ENCODE peak calls at places on chromosomes 5 and 9, in ten cellular contexts. P is gastrocnemius medialis, G is spleen, I is uterus, D is Peyer's patch, Z is K562, Y is IMR-90, T is stomach, W is endothelial cell of umbilical vein, B is ovary. C is an unnamed sample.
A peak's percentile ranks its signal among the peaks of the same experiment; 100 is the strongest.

GRCh38 chr5:80492741-80493140 is 4.8 kb downstream of the FAM151B start:
- DNase-seq in P (no peak), G (no peak), I (no peak), D (no peak), Z (no peak), Y (no peak), T (no peak), W (no peak), B (no peak), C (no peak)

GRCh38 chr9:81976351-81976750 is 12.2 kb upstream of the SPATA31D1 start:
- DNase-seq in P (no peak), G (no peak), I (no peak), D (no peak), Z (no peak), Y (no peak), T (no peak), W (no peak), B (no peak), C (no peak)

GRCh38 chr9:87445646-87446045 is 52.0 kb upstream of the DAPK1 start:
- DNase-seq in P (peak; percentile 9), G (no peak), I (peak; percentile 17), D (no peak), Z (peak; percentile 74), Y (peak; percentile 1), T (peak; percentile 37), W (peak; percentile 61), B (no peak), C (peak; percentile 28)

GRCh38 chr5:31133488-31133887 is 60.0 kb upstream of the CDH6 start:
- DNase-seq in P (no peak), G (no peak), I (no peak), D (no peak), Z (no peak), Y (peak; percentile 61), T (no peak), W (peak; percentile 1), B (no peak), C (no peak)

GRCh38 chr9:112532427-112532826 is 45.8 kb downstream of the KIAA1958 start:
- DNase-seq in P (peak; percentile 7), G (no peak), I (peak; percentile 67), D (no peak), Z (no peak), Y (peak; percentile 80), T (no peak), W (no peak), B (peak; percentile 46), C (peak; percentile 46)

GRCh38 chr5:142439208-142439607 is 114.4 kb upstream of the SPRY4 start:
- DNase-seq in P (no peak), G (no peak), I (no peak), D (no peak), Z (no peak), Y (no peak), T (no peak), W (no peak), B (no peak), C (no peak)

GRCh38 chr5:65796917-65797316 is 74.9 kb downstream of the NLN start:
- DNase-seq in P (no peak), G (no peak), I (no peak), D (no peak), Z (no peak), Y (no peak), T (no peak), W (no peak), B (no peak), C (no peak)

GRCh38 chr5:135439426-135440205 is 7.5 kb downstream of the DCANP1 start:
- DNase-seq in P (no peak), G (no peak), I (no peak), D (no peak), Z (no peak), Y (no peak), T (no peak), W (no peak), B (no peak), C (no peak)

GRCh38 chr5:59422026-59422941 is 471.2 kb downstream of the PDE4D start:
- DNase-seq in P (no peak), G (no peak), I (no peak), D (no peak), Z (no peak), Y (no peak), T (no peak), W (no peak), B (no peak), C (no peak)

GRCh38 chr5:62937661-62938558 is 359.3 kb downstream of the LRRC70 start:
- DNase-seq in P (no peak), G (no peak), I (no peak), D (no peak), Z (no peak), Y (peak; percentile 3), T (no peak), W (peak; percentile 18), B (no peak), C (peak; percentile 8)

GRCh38 chr5:74538206-74538661 is 102.3 kb downstream of the ENC1 start:
- DNase-seq in P (peak; percentile 39), G (peak; percentile 74), I (peak; percentile 70), D (no peak), Z (no peak), Y (peak; percentile 89), T (no peak), W (peak; percentile 67), B (no peak), C (peak; percentile 42)

GRCh38 chr5:33261305-33261704 is 179.5 kb upstream of the TARS1 start:
- DNase-seq in P (no peak), G (no peak), I (no peak), D (no peak), Z (no peak), Y (peak; percentile 89), T (no peak), W (peak; percentile 64), B (no peak), C (no peak)

GRCh38 chr5:141272906-141273305 is 27.7 kb downstream of the PCDHB15 start:
- DNase-seq in P (no peak), G (no peak), I (no peak), D (no peak), Z (peak; percentile 11), Y (no peak), T (no peak), W (no peak), B (no peak), C (no peak)

DNA sequence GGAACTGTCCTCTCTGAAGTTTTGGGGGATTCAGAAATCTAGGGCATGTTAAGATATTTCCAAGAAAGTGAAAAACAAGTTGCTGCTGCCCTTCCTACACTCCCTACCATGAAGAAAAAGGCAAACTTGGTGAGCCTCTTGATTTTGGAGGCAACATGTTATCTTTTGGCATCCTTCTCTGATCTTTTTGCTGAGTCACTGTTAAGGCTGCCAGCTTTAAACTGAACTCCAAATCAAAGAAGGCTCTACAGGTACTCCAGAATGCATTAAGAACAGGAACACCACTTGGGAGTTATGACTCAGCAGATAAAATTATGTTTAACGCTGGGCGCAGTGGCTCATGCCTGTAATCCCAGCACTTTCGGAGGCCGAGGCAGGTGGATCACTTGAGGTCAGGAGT is 24.0 kb downstream of the PCDHB15 start:
- DNase-seq in P (no peak), G (no peak), I (no peak), D (no peak), Z (no peak), Y (no peak), T (no peak), W (no peak), B (no peak), C (no peak)
- H3K9me3 ChIP-seq in P (peaks cover 81% of the 10 kb centered on the region), G (peaks cover 100% of the 10 kb centered on the region), I (no peaks in the 10 kb centered on the region), D (no peaks in the 10 kb centered on the region), Z (no peaks in the 10 kb centered on the region), Y (peaks cover 47% of the 10 kb centered on the region), T (peaks cover 100% of the 10 kb centered on the region), W (peaks cover 3% of the 10 kb centered on the region), B (peaks cover 37% of the 10 kb centered on the region), C (peaks cover 100% of the 10 kb centered on the region)

DNA sequence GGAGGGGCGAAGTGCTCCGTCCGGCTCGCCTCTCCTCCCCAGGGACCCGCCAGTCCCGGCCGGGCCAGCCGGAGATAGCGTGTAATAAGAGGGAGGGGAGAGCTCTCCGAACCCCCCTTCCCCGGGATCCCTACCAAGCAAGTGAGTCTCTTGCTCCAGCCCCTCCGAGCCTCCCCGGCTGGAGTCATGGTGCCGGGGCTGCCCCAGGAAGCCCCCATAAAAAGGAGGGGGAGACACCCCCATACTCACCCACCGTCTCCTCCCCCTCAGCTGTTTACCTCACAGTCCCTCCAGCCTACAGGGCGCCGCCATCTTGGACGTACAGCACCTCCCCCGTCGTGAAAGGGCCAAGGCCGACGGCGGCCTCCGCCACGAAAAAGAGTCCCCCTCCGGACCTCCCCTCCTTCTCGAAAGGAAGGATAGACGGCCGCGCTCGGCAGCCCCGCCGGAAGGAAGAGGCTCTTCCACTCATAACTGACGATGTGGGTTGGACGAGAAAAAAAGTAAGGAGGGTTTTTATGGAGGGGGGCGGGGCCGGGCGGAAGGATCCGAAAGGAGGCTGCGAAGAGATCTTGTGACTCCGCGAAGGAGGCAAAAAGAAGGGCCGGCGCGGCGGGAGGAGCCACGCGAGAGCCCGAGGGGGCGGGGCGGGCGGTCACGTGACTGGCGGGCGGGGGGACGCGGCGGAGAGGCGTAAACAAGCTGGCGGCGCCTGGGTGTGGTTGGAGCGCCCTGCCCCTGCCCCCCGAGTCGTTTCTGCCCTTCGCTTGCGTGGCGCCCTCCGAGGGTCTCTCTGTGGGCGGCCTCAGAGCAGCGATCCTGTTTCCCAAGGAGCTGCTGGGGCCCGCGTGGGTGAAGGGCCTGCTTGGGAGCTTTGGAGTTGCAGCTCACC is at the start of gene TSC1:
- DNase-seq in P (peak; percentile 95), G (peak; percentile 100), I (peak; percentile 97), D (peak; percentile 99), Z (peak; percentile 94), Y (peak; percentile 94), T (peak; percentile 97), W (peak; percentile 96), B (peak; percentile 99), C (peak; percentile 93)
- TF ChIP-seq POLR2A in P (peak; percentile 36), G (peak; percentile 29), I (peak; percentile 73), D (peak; percentile 40), Z (peak; percentile 86), Y (peak; percentile 90), T (no peak), W (peak; percentile 73), B (peak; percentile 58), C (peak; percentile 52)

GRCh38 chr5:5617024-5617423 is 194.5 kb downstream of the ICE1 start:
- DNase-seq in P (no peak), G (no peak), I (no peak), D (no peak), Z (no peak), Y (no peak), T (no peak), W (no peak), B (no peak), C (no peak)
- H3K9me3 ChIP-seq in P (no peaks in the 10 kb centered on the region), G (peaks cover 9% of the 10 kb centered on the region), I (no peaks in the 10 kb centered on the region), D (no peaks in the 10 kb centered on the region), Z (no peaks in the 10 kb centered on the region), Y (peaks cover 14% of the 10 kb centered on the region), T (peaks cover 10% of the 10 kb centered on the region), W (no peaks in the 10 kb centered on the region), B (no peaks in the 10 kb centered on the region), C (no peaks in the 10 kb centered on the region)

DNA sequence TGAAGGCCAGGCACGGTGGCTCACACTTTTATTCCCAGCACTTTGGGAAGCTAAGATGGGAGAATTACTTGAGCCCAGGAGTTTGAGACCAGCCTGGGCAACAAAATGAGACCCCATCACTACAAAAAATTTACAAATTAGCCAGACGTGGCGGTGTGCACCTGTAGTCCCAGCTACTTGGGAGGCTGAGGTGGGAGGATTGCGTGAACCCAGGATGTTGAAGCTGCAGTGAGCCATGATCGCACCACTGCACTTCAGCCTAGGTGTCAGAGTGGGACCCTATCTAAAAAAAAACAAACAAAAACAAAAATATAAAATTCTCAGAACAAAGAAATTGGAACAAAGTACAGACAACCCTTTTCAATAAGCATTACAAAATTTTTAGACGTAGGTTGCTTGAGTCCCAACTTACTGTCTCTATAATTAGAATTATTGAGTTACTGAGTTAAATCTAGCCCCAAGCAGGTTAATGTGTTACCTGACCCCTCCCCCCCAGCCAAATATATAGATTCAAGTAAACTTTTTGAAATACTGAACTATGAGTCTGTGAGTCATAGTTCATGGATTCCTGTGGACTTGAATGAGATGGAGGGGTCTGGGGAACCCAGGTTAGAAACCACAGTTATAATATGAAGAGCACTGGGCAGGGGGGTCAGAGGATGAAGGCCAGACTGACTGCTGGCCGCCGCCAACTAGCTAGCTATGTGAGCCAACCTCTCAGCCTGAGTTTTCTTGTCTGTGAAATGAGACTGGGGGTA is 173.1 kb downstream of the AOPEP start:
- DNase-seq in P (no peak), G (no peak), I (no peak), D (no peak), Z (no peak), Y (no peak), T (no peak), W (no peak), B (no peak), C (no peak)
- TF ChIP-seq POLR2A in P (no peak), G (no peak), I (no peak), D (no peak), Z (no peak), Y (no peak), T (no peak), W (no peak), B (no peak), C (no peak)

C was measured in tibial nerve.